ENCODE peak calls at places on chromosome 6, in six cellular contexts. Z, Q, K, V, F and U are unnamed samples.

GRCh38 chr6:106829451-106829850 is 145.1 kb downstream of the CD24 start:
- DNase-seq in Z (no peak), Q (no peak), K (no peak), V (no peak), F (no peak), U (no peak)

GRCh38 chr6:81793811-81794210 is 41.3 kb upstream of the TENT5A start:
- DNase-seq in Z (no peak), Q (no peak), K (no peak), V (no peak), F (no peak), U (peak; percentile 65)

GRCh38 chr6:3610896-3611295 is 140.6 kb downstream of the PXDC1 start:
- DNase-seq in Z (no peak), Q (no peak), K (no peak), V (no peak), F (no peak), U (no peak)

GRCh38 chr6:26251354-26252081 is 113.5 kb upstream of the BTN3A2 start:
- DNase-seq in Z (peak; percentile 90), Q (no peak), K (peak; percentile 91), V (peak; percentile 66), F (peak; percentile 91), U (peak; percentile 53)

GRCh38 chr6:126632271-126632670 is 292.4 kb downstream of the CENPW start:
- DNase-seq in Z (no peak), Q (no peak), K (no peak), V (no peak), F (no peak), U (no peak)

GRCh38 chr6:127120109-127120786 is 1.8 kb downstream of the RSPO3 start:
- DNase-seq in Z (peak; percentile 0), Q (no peak), K (no peak), V (no peak), F (no peak), U (no peak)

GRCh38 chr6:149429427-149430360 is 29.6 kb downstream of the SUMO4 start:
- DNase-seq in Z (no peak), Q (no peak), K (no peak), V (no peak), F (no peak), U (no peak)

GRCh38 chr6:141169419-141169818 is 963.3 kb upstream of the GJE1 start:
- DNase-seq in Z (peak; percentile 6), Q (no peak), K (no peak), V (no peak), F (no peak), U (peak; percentile 71)

GRCh38 chr6:107114872-107115694 is at the start of gene BEND3:
- DNase-seq in Z (peak; percentile 33), Q (no peak), K (peak; percentile 28), V (peak; percentile 38), F (no peak), U (peak; percentile 34)

GRCh38 chr6:10537726-10538125 is 16.6 kb downstream of the GCNT2 start:
- DNase-seq in Z (no peak), Q (no peak), K (no peak), V (no peak), F (no peak), U (no peak)

GRCh38 chr6:35160642-35161041 is 19.5 kb upstream of the TCP11 start:
- DNase-seq in Z (no peak), Q (no peak), K (no peak), V (no peak), F (no peak), U (no peak)

GRCh38 chr6:2708456-2708855 is 42.3 kb downstream of the MYLK4 start:
- DNase-seq in Z (no peak), Q (no peak), K (no peak), V (no peak), F (no peak), U (no peak)

GRCh38 chr6:15481892-15482291 is 180.9 kb downstream of the DTNBP1 start:
- DNase-seq in Z (no peak), Q (no peak), K (no peak), V (no peak), F (no peak), U (peak; percentile 95)

GRCh38 chr6:121652726-121653623 is 217.5 kb downstream of the GJA1 start:
- DNase-seq in Z (no peak), Q (no peak), K (peak; percentile 78), V (no peak), F (peak; percentile 3), U (peak; percentile 55)

GRCh38 chr6:8383584-8383983 is 51.8 kb downstream of the SLC35B3 start:
- DNase-seq in Z (no peak), Q (no peak), K (no peak), V (no peak), F (no peak), U (no peak)

GRCh38 chr6:151539506-151540268 is 45.9 kb downstream of the CCDC170 start:
- DNase-seq in Z (no peak), Q (no peak), K (no peak), V (no peak), F (no peak), U (no peak)

GRCh38 chr6:56370127-56370540 is 122.8 kb upstream of the COL21A1 start:
- DNase-seq in Z (peak; percentile 83), Q (no peak), K (peak; percentile 70), V (no peak), F (no peak), U (peak; percentile 66)

GRCh38 chr6:56072856-56073255 is 174.5 kb downstream of the COL21A1 start:
- DNase-seq in Z (no peak), Q (no peak), K (no peak), V (no peak), F (no peak), U (peak; percentile 43)

GRCh38 chr6:37882724-37883413 is 63.3 kb downstream of the ZFAND3 start:
- DNase-seq in Z (no peak), Q (no peak), K (no peak), V (no peak), F (no peak), U (peak; percentile 35)

GRCh38 chr6:34926655-34927054 is 37.6 kb downstream of the ANKS1A start:
- DNase-seq in Z (peak; percentile 51), Q (no peak), K (no peak), V (no peak), F (no peak), U (peak; percentile 36)

GRCh38 chr6:165231581-165232276 is 77.7 kb downstream of the C6orf118 start:
- DNase-seq in Z (peak; percentile 44), Q (no peak), K (peak; percentile 86), V (no peak), F (no peak), U (peak; percentile 81)

GRCh38 chr6:44127186-44128019 is at the start of the genes MRPL14 and TMEM63B:
- DNase-seq in Z (peak; percentile 81), Q (peak; percentile 78), K (peak; percentile 78), V (peak; percentile 77), F (no peak), U (peak; percentile 91)

GRCh38 chr6:44049163-44049988 is 77.9 kb downstream of the MRPL14 start:
- DNase-seq in Z (no peak), Q (no peak), K (no peak), V (no peak), F (no peak), U (peak; percentile 62)

GRCh38 chr6:115891111-115891669 is 169.5 kb downstream of the FRK start:
- DNase-seq in Z (peak; percentile 76), Q (no peak), K (no peak), V (no peak), F (no peak), U (peak; percentile 49)

GRCh38 chr6:14088600-14089168 is 28.9 kb upstream of the CD83 start:
- DNase-seq in Z (no peak), Q (no peak), K (no peak), V (no peak), F (no peak), U (no peak)

GRCh38 chr6:30780642-30780920 is 36.2 kb upstream of the IER3 start:
- DNase-seq in Z (no peak), Q (no peak), K (no peak), V (no peak), F (no peak), U (no peak)

GRCh38 chr6:118770112-118770788 is 118.9 kb upstream of the CEP85L start:
- DNase-seq in Z (no peak), Q (no peak), K (no peak), V (no peak), F (no peak), U (no peak)

GRCh38 chr6:137416376-137417109 is 77.7 kb downstream of the OLIG3 start:
- DNase-seq in Z (no peak), Q (no peak), K (no peak), V (no peak), F (no peak), U (peak; percentile 5)

GRCh38 chr6:146719387-146719786 is 120.6 kb downstream of the ADGB start:
- DNase-seq in Z (no peak), Q (no peak), K (no peak), V (no peak), F (no peak), U (peak; percentile 56)

GRCh38 chr6:89475634-89476033 is 42.7 kb downstream of the ANKRD6 start:
- DNase-seq in Z (peak; percentile 13), Q (no peak), K (no peak), V (no peak), F (no peak), U (peak; percentile 6)

GRCh38 chr6:48825501-48826317 is 637.3 kb downstream of the MMUT start:
- DNase-seq in Z (peak; percentile 7), Q (no peak), K (no peak), V (no peak), F (no peak), U (peak; percentile 4)

GRCh38 chr6:34110610-34111009 is 35.3 kb downstream of the GRM4 start:
- DNase-seq in Z (no peak), Q (no peak), K (peak; percentile 92), V (no peak), F (no peak), U (no peak)